ENCODE peak calls at places on chromosomes 6 and 20, in six cellular contexts. K is sigmoid colon, X is uterus, G is BE2C, E is breast epithelium, Z is bronchial epithelial cell. M is an unnamed sample. For H3K36me3, the result is how much of the 10 kb centered on the place peaks cover.

GRCh38 chr6:85449818-85450577 is at the start of gene NT5E:
- DNase-seq in K (peak), X (peak), G (peak), E (no peak), Z (peak), M (peak)

GRCh38 chr6:105459049-105459448 is 56.2 kb upstream of the PREP start:
- DNase-seq in K (no peak), X (no peak), G (no peak), E (no peak), Z (peak), M (peak)

GRCh38 chr6:144156334-144156733 is 6.0 kb downstream of the STX11 start:
- DNase-seq in K (no peak), X (no peak), G (no peak), E (no peak), Z (no peak), M (no peak)

GRCh38 chr20:62133051-62133845 is 9.9 kb downstream of the PSMA7 start:
- DNase-seq in K (no peak), X (no peak), G (no peak), E (no peak), Z (no peak), M (peak)

GRCh38 chr6:21856844-21857243 is 263.3 kb downstream of the SOX4 start:
- DNase-seq in K (no peak), X (no peak), G (no peak), E (no peak), Z (peak), M (peak)

GRCh38 chr6:37525460-37526357 is 26.0 kb upstream of the CCDC167 start:
- DNase-seq in K (no peak), X (no peak), G (no peak), E (no peak), Z (no peak), M (no peak)

GRCh38 chr6:167898673-167899311 is 72.1 kb downstream of the AFDN start:
- DNase-seq in K (no peak), X (no peak), G (no peak), E (no peak), Z (peak), M (peak)

GRCh38 chr20:23018941-23019340 is 16.2 kb upstream of the SSTR4 start:
- DNase-seq in K (no peak), X (no peak), G (no peak), E (no peak), Z (no peak), M (no peak)

GRCh38 chr6:146741609-146742008 is 142.8 kb downstream of the ADGB start:
- DNase-seq in K (no peak), X (no peak), G (no peak), E (no peak), Z (peak), M (peak)

GRCh38 chr20:680638-681037 is 5.0 kb upstream of the SCRT2 start:
- DNase-seq in K (no peak), X (no peak), G (no peak), E (no peak), Z (no peak), M (no peak)

GRCh38 chr6:104014133-104014532 is 845.6 kb downstream of the HACE1 start:
- DNase-seq in K (no peak), X (no peak), G (no peak), E (no peak), Z (no peak), M (no peak)

GRCh38 chr6:16674666-16675392 is 86.4 kb downstream of the ATXN1 start:
- DNase-seq in K (no peak), X (no peak), G (no peak), E (no peak), Z (no peak), M (peak)

GRCh38 chr6:43910638-43911353 is 140.8 kb downstream of the VEGFA start:
- DNase-seq in K (no peak), X (peak), G (no peak), E (no peak), Z (peak), M (no peak)

GRCh38 chr20:48157970-48158369 is 372.7 kb upstream of the SULF2 start:
- DNase-seq in K (no peak), X (peak), G (no peak), E (peak), Z (peak), M (peak)

GRCh38 chr6:54060286-54060685 is 51.0 kb upstream of the MLIP start:
- DNase-seq in K (no peak), X (no peak), G (no peak), E (no peak), Z (peak), M (peak)

GRCh38 chr6:118476554-118476953 is 71.5 kb upstream of the PLN start:
- DNase-seq in K (no peak), X (no peak), G (no peak), E (no peak), Z (no peak), M (no peak)

GRCh38 chr20:4972506-4973251 is 28.6 kb downstream of the SLC23A2 start:
- DNase-seq in K (no peak), X (no peak), G (no peak), E (no peak), Z (no peak), M (no peak)

GRCh38 chr6:138115877-138116660 is 8.8 kb upstream of the PERP start:
- DNase-seq in K (peak), X (peak), G (peak), E (peak), Z (peak), M (peak)

GRCh38 chr6:140271759-140272377 is 897.4 kb upstream of the CITED2 start:
- DNase-seq in K (no peak), X (no peak), G (no peak), E (no peak), Z (no peak), M (no peak)

GRCh38 chr6:159742165-159742564 is 14.9 kb downstream of the WTAP start:
- DNase-seq in K (no peak), X (no peak), G (no peak), E (no peak), Z (no peak), M (no peak)

GRCh38 chr6:159746759-159747158 is 15.1 kb upstream of the ACAT2 start:
- DNase-seq in K (no peak), X (no peak), G (no peak), E (no peak), Z (no peak), M (no peak)

GRCh38 chr6:159745081-159745480 is 16.8 kb upstream of the ACAT2 start:
- DNase-seq in K (no peak), X (no peak), G (no peak), E (no peak), Z (no peak), M (no peak)
- H3K36me3 ChIP-seq in K (half or more), X (under half), G (half or more), E (under half), Z (under half), M (half or more)

GRCh38 chr20:17638835-17639407 is 43.1 kb downstream of the RRBP1 start:
- DNase-seq in K (no peak), X (no peak), G (no peak), E (no peak), Z (no peak), M (no peak)

GRCh38 chr20:17641520-17641964 is 40.5 kb downstream of the RRBP1 start:
- DNase-seq in K (no peak), X (no peak), G (no peak), E (no peak), Z (no peak), M (no peak)

GRCh38 chr20:17641993-17642392 is 40.0 kb downstream of the RRBP1 start:
- DNase-seq in K (no peak), X (no peak), G (no peak), E (no peak), Z (no peak), M (no peak)

GRCh38 chr20:17640875-17641378 is 41.1 kb downstream of the RRBP1 start:
- DNase-seq in K (no peak), X (no peak), G (no peak), E (no peak), Z (no peak), M (no peak)

DNA sequence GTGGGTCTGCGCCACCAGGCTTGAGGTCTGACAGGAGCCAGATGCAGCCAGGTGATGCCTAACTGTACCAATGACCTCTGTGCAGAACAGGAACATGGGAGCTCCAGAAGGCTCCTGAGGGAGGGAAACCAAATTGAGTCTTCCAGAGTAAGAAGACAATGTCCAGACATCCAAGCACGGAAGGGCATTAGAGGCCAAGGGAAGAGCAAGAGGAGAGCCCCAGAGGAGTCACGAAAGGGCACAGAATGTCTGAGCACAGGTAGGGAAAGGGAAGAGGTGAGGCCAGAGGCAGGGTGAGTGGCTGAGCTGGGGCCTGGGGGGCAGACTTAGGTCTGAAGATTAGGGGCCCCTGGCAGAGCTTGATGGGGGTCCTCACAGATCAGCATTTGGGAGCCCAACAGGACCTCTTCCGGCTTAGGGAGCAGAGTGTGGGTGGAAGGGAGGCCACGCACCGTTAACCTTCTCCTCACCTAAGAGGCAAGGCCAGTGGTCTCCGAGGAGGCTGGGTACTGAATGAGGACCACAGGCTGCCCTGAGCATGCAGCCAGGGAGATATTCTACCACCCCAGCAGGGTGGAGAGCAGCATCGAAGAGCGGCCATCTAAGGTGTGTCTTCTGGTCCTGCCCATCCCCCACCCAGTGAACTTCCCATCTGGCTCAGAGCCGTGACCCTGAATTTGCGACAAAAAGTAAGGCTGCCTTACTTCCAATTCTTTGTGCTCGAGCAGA is 41.7 kb downstream of the RRBP1 start:
- DNase-seq in K (no peak), X (no peak), G (no peak), E (no peak), Z (no peak), M (no peak)
- H3K36me3 ChIP-seq in K (under half), X (under half), G (under half), E (under half), Z (under half), M (under half)

DNA sequence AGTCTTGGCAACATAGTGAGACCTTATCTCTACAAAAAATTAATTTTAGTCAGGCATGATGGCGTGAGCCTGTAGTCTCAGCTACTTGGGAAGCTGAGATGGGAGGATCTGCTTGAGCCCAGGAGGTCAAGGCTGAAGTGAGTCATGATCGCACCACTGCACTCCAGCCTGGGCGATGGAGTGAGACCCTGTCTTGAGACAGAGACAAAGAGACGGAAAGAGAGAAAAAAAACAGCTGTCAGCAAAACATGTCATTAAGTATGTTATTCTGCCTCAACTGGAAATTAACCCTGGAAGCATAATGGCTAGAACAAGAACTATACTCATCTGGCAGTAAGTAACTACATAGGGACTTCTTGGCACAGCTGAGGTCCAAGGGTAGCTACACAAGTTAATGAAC is 7.2 kb downstream of the MMS22L start:
- DNase-seq in K (no peak), X (no peak), G (no peak), E (no peak), Z (no peak), M (no peak)
- H3K36me3 ChIP-seq in K (under half), X (under half), G (half or more), E (under half), Z (under half), M (under half)

DNA sequence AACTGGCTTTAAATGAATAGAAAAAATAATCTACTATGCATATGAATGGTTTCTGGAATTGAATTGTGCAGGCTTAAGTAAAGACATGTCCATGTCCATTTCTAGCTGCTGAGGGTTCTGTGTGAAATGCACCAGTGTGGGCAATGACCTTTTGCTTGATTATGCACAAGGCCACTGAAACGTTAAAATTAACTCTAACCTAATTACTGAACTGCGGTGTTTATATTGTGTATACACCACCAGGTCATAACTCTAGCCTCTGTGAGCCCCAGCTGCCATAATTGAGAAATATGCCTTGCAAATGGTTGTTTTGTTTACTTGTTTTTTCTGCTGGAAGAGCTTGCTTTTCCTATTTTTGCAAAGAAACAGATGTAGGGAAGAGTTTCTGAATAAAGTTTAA is 46.1 kb downstream of the RSPO3 start:
- DNase-seq in K (no peak), X (no peak), G (no peak), E (no peak), Z (no peak), M (no peak)
- H3K36me3 ChIP-seq in K (under half), X (under half), G (under half), E (under half), Z (under half), M (under half)

GRCh38 chr6:114075300-114075699 is 104.4 kb upstream of the HDAC2 start:
- DNase-seq in K (no peak), X (no peak), G (no peak), E (no peak), Z (no peak), M (no peak)
- H3K36me3 ChIP-seq in K (under half), X (under half), G (under half), E (under half), Z (under half), M (under half)

DNA sequence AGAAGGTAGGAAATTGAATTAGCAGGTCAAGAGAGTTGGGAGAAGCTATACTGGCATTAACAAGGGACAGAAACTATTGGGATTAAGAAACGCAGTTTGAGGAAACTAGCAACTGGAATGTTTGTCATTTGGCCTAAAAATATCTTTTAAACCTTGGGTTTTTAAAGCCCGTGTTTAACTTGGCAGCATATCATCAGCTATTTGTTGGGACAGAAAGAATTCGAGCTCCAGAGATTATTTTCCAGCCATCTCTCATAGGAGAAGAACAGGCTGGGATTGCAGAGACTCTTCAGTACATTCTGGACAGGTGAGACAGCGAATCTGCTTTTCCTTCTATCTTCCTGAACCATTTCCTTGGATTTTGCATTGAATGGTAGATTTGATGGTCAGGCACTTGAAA is 17.8 kb downstream of the ACTR5 start:
- DNase-seq in K (no peak), X (no peak), G (no peak), E (no peak), Z (no peak), M (no peak)
- H3K36me3 ChIP-seq in K (under half), X (under half), G (under half), E (under half), Z (under half), M (under half)

DNA sequence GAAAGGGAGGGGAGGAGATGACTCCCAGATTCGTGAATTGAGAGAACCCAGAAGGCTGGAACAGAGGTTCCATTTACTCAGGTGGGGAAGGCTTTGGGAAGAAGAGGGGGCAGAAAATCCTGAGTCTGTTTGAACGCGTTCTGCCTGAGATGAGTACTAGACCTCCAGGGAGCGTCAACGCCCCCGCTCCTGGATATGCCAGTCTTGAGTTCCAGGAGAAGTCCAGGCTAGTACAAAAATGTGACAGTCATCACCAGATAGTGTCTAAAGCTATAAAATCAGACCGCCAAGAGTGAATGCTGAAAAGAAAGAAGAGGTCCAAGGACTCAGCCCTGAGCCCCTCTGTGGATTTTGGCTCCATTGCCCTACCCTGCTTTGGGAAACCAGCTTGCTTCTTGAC is 8.6 kb downstream of the AHCY start:
- DNase-seq in K (no peak), X (no peak), G (no peak), E (no peak), Z (no peak), M (no peak)
- H3K36me3 ChIP-seq in K (under half), X (under half), G (half or more), E (under half), Z (under half), M (under half)

DNA sequence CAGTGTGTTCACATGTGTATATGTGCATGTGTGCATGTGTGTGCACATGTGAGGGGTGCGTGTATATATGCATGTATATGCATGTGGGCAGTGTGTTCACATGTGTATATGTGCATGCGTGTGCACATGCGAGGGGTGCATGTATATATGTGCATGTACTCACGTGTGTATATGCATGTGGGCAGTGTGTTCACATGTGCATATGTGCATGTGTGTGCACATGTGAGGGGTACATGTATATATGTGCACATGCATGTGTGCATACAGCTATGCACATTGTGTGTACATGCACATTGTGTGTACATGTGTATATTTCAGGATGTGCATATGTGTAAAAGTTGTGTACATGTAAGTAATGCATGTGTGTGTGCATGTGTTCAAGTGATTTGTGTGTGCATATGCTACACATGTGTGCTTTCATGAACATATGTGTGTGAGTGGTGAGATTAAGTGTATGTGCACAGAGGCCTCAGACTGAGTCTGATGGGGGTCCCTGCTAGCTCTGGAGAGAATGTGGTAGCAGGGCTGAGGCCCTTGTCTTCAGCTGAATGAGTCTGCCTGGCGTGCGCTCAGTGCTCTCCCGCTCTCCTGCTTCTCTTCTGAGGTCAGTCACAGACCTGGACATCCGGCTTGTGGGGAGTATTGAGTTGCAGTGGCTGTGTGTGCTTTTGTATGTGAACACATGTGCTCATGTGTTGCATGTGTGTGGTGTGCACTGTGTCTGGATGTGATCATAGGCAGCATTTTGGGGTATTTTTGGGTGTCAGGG is 19.9 kb upstream of the MYT1 start:
- DNase-seq in K (peak), X (no peak), G (no peak), E (no peak), Z (no peak), M (no peak)
- H3K36me3 ChIP-seq in K (under half), X (under half), G (under half), E (under half), Z (under half), M (under half)

M was measured in astrocyte.